ENCODE peak calls at places on chromosomes 4 and X, in five cellular contexts. K, D, O, H and J are unnamed samples.

GRCh38 chr4:140743194-140743931 is 12.8 kb downstream of the TBC1D9 start:
- DNase-seq in D (peak), H (peak), O (no peak), K (no peak), J (no peak)

GRCh38 chr4:169152899-169153298 is 117.9 kb downstream of the SH3RF1 start:
- DNase-seq in O (no peak), D (no peak), H (no peak), K (no peak), J (no peak)

GRCh38 chr4:118288097-118288496 is 64.7 kb downstream of the PRSS12 start:
- DNase-seq in K (no peak), O (no peak), H (no peak), D (peak), J (no peak)

GRCh38 chrX:151396827-151397740 is at the start of gene VMA21:
- DNase-seq in O (peak), K (peak), D (peak), H (peak), J (peak)

GRCh38 chr4:3079694-3080123 is 5.2 kb downstream of the HTT start:
- DNase-seq in K (no peak), H (no peak), O (no peak), D (no peak), J (no peak)

GRCh38 chrX:119698835-119699234 is 5.9 kb upstream of the SEPTIN6 start:
- DNase-seq in H (peak), K (peak), O (no peak), D (peak), J (no peak)

GRCh38 chr4:184041156-184041555 is 136.0 kb downstream of the STOX2 start:
- DNase-seq in H (no peak), D (no peak), O (no peak), K (no peak), J (no peak)

GRCh38 chr4:3387943-3388348 is 53.8 kb upstream of the HGFAC start:
- DNase-seq in H (peak), K (no peak), O (peak), D (peak), J (peak)

GRCh38 chr4:11496313-11496956 is 67.7 kb upstream of the HS3ST1 start:
- DNase-seq in K (no peak), H (peak), D (peak), O (no peak), J (no peak)

GRCh38 chr4:90030953-90031352 is 96.2 kb upstream of the CCSER1 start:
- DNase-seq in O (no peak), D (no peak), K (no peak), H (no peak), J (no peak)

GRCh38 chr4:78293841-78294301 is 236.7 kb downstream of the FRAS1 start:
- DNase-seq in K (peak), O (no peak), H (peak), D (peak), J (no peak)

GRCh38 chr4:7673111-7673510 is 238.4 kb upstream of the PSAPL1 start:
- DNase-seq in O (no peak), K (no peak), D (no peak), H (no peak), J (no peak)

GRCh38 chr4:96986800-96987199 is 1146.9 kb downstream of the PDHA2 start:
- DNase-seq in O (no peak), D (no peak), H (no peak), K (no peak), J (no peak)

GRCh38 chr4:54238389-54238788 is 9.3 kb downstream of the PDGFRA start:
- DNase-seq in O (no peak), H (no peak), K (no peak), D (no peak), J (no peak)

GRCh38 chrX:145832796-145833195 is 15.2 kb downstream of the SLITRK2 start:
- DNase-seq in O (no peak), H (no peak), D (no peak), K (no peak), J (no peak)

GRCh38 chr4:3501126-3501824 is 30.9 kb downstream of the LRPAP1 start:
- DNase-seq in K (no peak), D (no peak), H (no peak), O (no peak), J (no peak)

GRCh38 chrX:39766882-39767281 is 330.9 kb downstream of the BCOR start:
- DNase-seq in O (no peak), H (peak), D (peak), K (no peak), J (no peak)

GRCh38 chr4:26171953-26172352 is 148.9 kb upstream of the RBPJ start:
- DNase-seq in D (peak), K (no peak), H (peak), O (no peak), J (no peak)

GRCh38 chr4:143207555-143207954 is 22.8 kb downstream of the USP38 start:
- DNase-seq in D (peak), H (peak), K (no peak), O (no peak), J (no peak)

GRCh38 chr4:101718810-101719209 is 71.7 kb upstream of the BANK1 start:
- DNase-seq in D (no peak), H (no peak), K (no peak), O (no peak), J (no peak)

GRCh38 chr4:76311896-76312331 is 5.4 kb downstream of the STBD1 start:
- DNase-seq in O (no peak), H (peak), D (no peak), K (no peak), J (no peak)

GRCh38 chr4:37802068-37802666 is 24.3 kb upstream of the PGM2 start:
- DNase-seq in H (peak), O (peak), K (peak), D (peak), J (peak)

GRCh38 chrX:40474205-40474626 is 106.6 kb upstream of the ATP6AP2 start:
- DNase-seq in D (peak), H (no peak), O (no peak), K (no peak), J (no peak)

GRCh38 chrX:48107717-48108116 is 22.7 kb upstream of the SPACA5B start:
- DNase-seq in D (no peak), H (no peak), O (no peak), K (no peak), J (no peak)

GRCh38 chrX:120120223-120120622 is 4.5 kb upstream of the RHOXF1 start:
- DNase-seq in K (no peak), H (no peak), D (peak), O (no peak), J (no peak)

GRCh38 chr4:165355900-165356300 is 22.9 kb upstream of the CPE start:
- DNase-seq in K (no peak), H (peak), D (peak), O (no peak), J (no peak)

GRCh38 chr4:34720563-34720962 is 1523.8 kb downstream of the ARAP2 start:
- DNase-seq in O (no peak), D (peak), K (no peak), H (peak), J (no peak)

GRCh38 chr4:126182801-126183200 is 868.0 kb downstream of the FAT4 start:
- DNase-seq in O (no peak), K (no peak), H (no peak), D (no peak), J (no peak)

GRCh38 chr4:41661447-41662076 is 87.0 kb downstream of the PHOX2B start:
- DNase-seq in H (peak), D (peak), K (no peak), O (peak), J (peak)

GRCh38 chr4:36351082-36351666 is 69.8 kb downstream of the DTHD1 start:
- DNase-seq in K (no peak), D (peak), H (no peak), O (peak), J (peak)

GRCh38 chr4:185797018-185797417 is 15.0 kb downstream of the SORBS2 start:
- DNase-seq in D (no peak), H (no peak), O (no peak), K (no peak), J (no peak)

GRCh38 chr4:108359130-108359709 is 190.5 kb upstream of the LEF1 start:
- DNase-seq in O (no peak), H (no peak), D (no peak), K (no peak), J (no peak)

GRCh38 chrX:135327299-135327698 is 18.0 kb downstream of the ETDC start:
- DNase-seq in O (no peak), K (no peak), D (peak), H (peak), J (no peak)

GRCh38 chr4:70269674-70270073 is 27.3 kb downstream of the CSN3 start:
- DNase-seq in H (no peak), K (no peak), D (no peak), O (no peak), J (no peak)

GRCh38 chrX:139850968-139851367 is 81.9 kb downstream of the ATP11C start:
- DNase-seq in D (no peak), K (no peak), O (no peak), H (no peak), J (no peak)

GRCh38 chrX:3663576-3664290 is 49.7 kb downstream of the PRKX start:
- DNase-seq in H (no peak), K (no peak), D (no peak), O (no peak), J (no peak)

GRCh38 chr4:66555301-66555700 is 885.0 kb upstream of the EPHA5 start:
- DNase-seq in O (no peak), H (peak), K (no peak), D (peak), J (no peak)

GRCh38 chrX:123184199-123184857 is at the start of gene GRIA3:
- DNase-seq in K (no peak), O (no peak), D (peak), H (no peak), J (no peak)